ENCODE peak calls at places on chromosomes 5 and 9, in eight cellular contexts. W is transverse colon, A is A549, O is sigmoid colon, L is SK-N-SH, H is stomach, D is ovary, V is tibial nerve. T is an unnamed sample.

GRCh38 chr5:69271376-69271775 is 36.7 kb downstream of the CDK7 start:
- DNase-seq in W (peak; percentile 23), A (peak; percentile 48), O (no peak), L (no peak), H (no peak), D (peak; percentile 15), V (no peak), T (peak; percentile 45)

GRCh38 chr5:31827862-31828261 is 188.9 kb downstream of the PDZD2 start:
- DNase-seq in W (no peak), A (no peak), O (no peak), L (no peak), H (no peak), D (no peak), V (no peak), T (no peak)

GRCh38 chr9:69193685-69194032 is 19.6 kb downstream of the TJP2 start:
- DNase-seq in W (no peak), A (peak; percentile 30), O (no peak), L (peak; percentile 45), H (no peak), D (no peak), V (no peak), T (no peak)

GRCh38 chr5:1554410-1554967 is 30.7 kb upstream of the LPCAT1 start:
- DNase-seq in W (no peak), A (no peak), O (no peak), L (no peak), H (no peak), D (no peak), V (no peak), T (peak; percentile 20)

GRCh38 chr9:133238851-133239532 is 29.9 kb upstream of the OBP2B start:
- DNase-seq in W (peak; percentile 87), A (peak; percentile 93), O (no peak), L (peak; percentile 70), H (peak; percentile 74), D (peak; percentile 80), V (peak; percentile 22), T (peak; percentile 80)

GRCh38 chr9:134631881-134632280 is 9.7 kb upstream of the COL5A1 start:
- DNase-seq in W (no peak), A (no peak), O (no peak), L (no peak), H (no peak), D (peak; percentile 2), V (no peak), T (peak; percentile 21)

GRCh38 chr5:136356747-136357469 is 8.4 kb downstream of the TRPC7 start:
- DNase-seq in W (no peak), A (no peak), O (no peak), L (no peak), H (no peak), D (no peak), V (no peak), T (no peak)

GRCh38 chr9:6907772-6908381 is 150.1 kb downstream of the KDM4C start:
- DNase-seq in W (no peak), A (peak; percentile 49), O (no peak), L (no peak), H (no peak), D (no peak), V (no peak), T (no peak)

GRCh38 chr9:13721481-13722235 is 442.2 kb upstream of the MPDZ start:
- DNase-seq in W (no peak), A (no peak), O (no peak), L (no peak), H (no peak), D (no peak), V (no peak), T (no peak)

GRCh38 chr9:76580832-76581231 is 121.8 kb downstream of the GCNT1 start:
- DNase-seq in W (no peak), A (no peak), O (no peak), L (no peak), H (no peak), D (no peak), V (no peak), T (no peak)

GRCh38 chr5:44387911-44388310 is 1.3 kb downstream of the FGF10 start:
- DNase-seq in W (no peak), A (no peak), O (no peak), L (no peak), H (no peak), D (peak; percentile 19), V (no peak), T (no peak)

GRCh38 chr9:91374939-91375338 is 13.2 kb upstream of the AUH start:
- DNase-seq in W (no peak), A (no peak), O (no peak), L (no peak), H (no peak), D (no peak), V (no peak), T (no peak)

GRCh38 chr9:4318741-4319140 is 18.9 kb upstream of the GLIS3 start:
- DNase-seq in W (no peak), A (no peak), O (no peak), L (no peak), H (no peak), D (no peak), V (no peak), T (no peak)

GRCh38 chr5:7745882-7746735 is 104.8 kb downstream of the CFAP90 start:
- DNase-seq in W (peak; percentile 65), A (peak; percentile 72), O (peak; percentile 86), L (peak; percentile 59), H (peak; percentile 76), D (peak; percentile 60), V (peak; percentile 71), T (peak; percentile 5)

GRCh38 chr9:127972316-127972871 is 8.4 kb downstream of the EEIG1 start:
- DNase-seq in W (no peak), A (no peak), O (peak; percentile 76), L (peak; percentile 84), H (no peak), D (no peak), V (no peak), T (no peak)

GRCh38 chr5:123722451-123722850 is 210.5 kb downstream of the CSNK1G3 start:
- DNase-seq in W (no peak), A (no peak), O (no peak), L (no peak), H (no peak), D (no peak), V (no peak), T (no peak)

GRCh38 chr5:52804359-52804758 is 16.6 kb downstream of the ITGA1 start:
- DNase-seq in W (no peak), A (no peak), O (no peak), L (no peak), H (no peak), D (no peak), V (no peak), T (no peak)

GRCh38 chr5:75670571-75670970 is 46.7 kb downstream of the POC5 start:
- DNase-seq in W (no peak), A (no peak), O (no peak), L (no peak), H (no peak), D (no peak), V (no peak), T (no peak)

GRCh38 chr9:87405677-87406544 is 91.8 kb upstream of the DAPK1 start:
- DNase-seq in W (no peak), A (peak; percentile 44), O (peak; percentile 78), L (no peak), H (no peak), D (peak; percentile 18), V (peak; percentile 50), T (no peak)

GRCh38 chr5:91311697-91312501 is 71.2 kb downstream of the ARRDC3 start:
- DNase-seq in W (peak; percentile 61), A (peak; percentile 94), O (peak; percentile 88), L (peak; percentile 27), H (peak; percentile 50), D (peak; percentile 63), V (peak; percentile 59), T (no peak)

GRCh38 chr9:113463418-113464285 is at the start of gene RGS3:
- DNase-seq in W (peak; percentile 86), A (peak; percentile 68), O (peak; percentile 84), L (no peak), H (peak; percentile 84), D (no peak), V (no peak), T (peak; percentile 88)

GRCh38 chr5:103111458-103111857 is 8.5 kb downstream of the GIN1 start:
- DNase-seq in W (no peak), A (no peak), O (no peak), L (no peak), H (no peak), D (no peak), V (no peak), T (no peak)

GRCh38 chr5:158484246-158484645 is 615.5 kb downstream of the EBF1 start:
- DNase-seq in W (no peak), A (no peak), O (no peak), L (peak; percentile 27), H (no peak), D (no peak), V (no peak), T (no peak)

GRCh38 chr9:94821098-94821930 is 94.8 kb downstream of the AOPEP start:
- DNase-seq in W (no peak), A (no peak), O (no peak), L (no peak), H (no peak), D (no peak), V (no peak), T (no peak)
- TF ChIP-seq EP300 in W (no peak), A (no peak), O (no peak), L (no peak), H (no peak), D (no peak), V (no peak), T (no peak)

GRCh38 chr5:142806769-142807377 is 36.7 kb downstream of the ARHGAP26 start:
- DNase-seq in W (no peak), A (no peak), O (no peak), L (no peak), H (no peak), D (no peak), V (no peak), T (no peak)

GRCh38 chr5:142810081-142810480 is 39.9 kb downstream of the ARHGAP26 start:
- DNase-seq in W (no peak), A (no peak), O (no peak), L (no peak), H (no peak), D (no peak), V (no peak), T (no peak)

GRCh38 chr5:142810891-142811290 is 40.7 kb downstream of the ARHGAP26 start:
- DNase-seq in W (no peak), A (no peak), O (no peak), L (no peak), H (no peak), D (no peak), V (no peak), T (no peak)

GRCh38 chr5:142807378-142807911 is 37.3 kb downstream of the ARHGAP26 start:
- DNase-seq in W (no peak), A (peak; percentile 70), O (peak; percentile 74), L (no peak), H (no peak), D (no peak), V (no peak), T (no peak)

GRCh38 chr5:142808778-142809606 is 38.8 kb downstream of the ARHGAP26 start:
- DNase-seq in W (no peak), A (no peak), O (no peak), L (peak; percentile 65), H (no peak), D (no peak), V (no peak), T (peak; percentile 47)
- TF ChIP-seq EP300 in W (no peak), A (no peak), O (no peak), L (no peak), H (no peak), D (no peak), V (no peak), T (no peak)

GRCh38 chr9:105858877-105859276 is 164.5 kb downstream of the TMEM38B start:
- DNase-seq in W (no peak), A (no peak), O (no peak), L (no peak), H (no peak), D (no peak), V (no peak), T (no peak)
- TF ChIP-seq EP300 in W (no peak), A (no peak), O (no peak), L (no peak), H (no peak), D (no peak), V (no peak), T (no peak)

GRCh38 chr5:57216714-57217113 is 42.9 kb downstream of the GPBP1 start:
- DNase-seq in W (no peak), A (peak; percentile 10), O (no peak), L (no peak), H (no peak), D (no peak), V (no peak), T (no peak)
- TF ChIP-seq EP300 in W (no peak), A (no peak), O (no peak), L (no peak), H (no peak), D (no peak), V (no peak), T (no peak)

T was measured in upper lobe of left lung.